ENCODE peak calls at places on chromosome 2, in nine cellular contexts. W is sigmoid colon, Q is neural crest cell, J is nephron progenitor cell, D is germinal center, B is HTR-8/SVneo, V is ACHN, T is lower leg skin, P is NCI-H1092. U is an unnamed sample.

GRCh38 chr2:127064642-127065250 is 42.2 kb downstream of the BIN1 start:
- DNase-seq in W (peak; percentile 97), Q (peak; percentile 22), J (peak; percentile 51), D (no peak), B (peak; percentile 99), V (peak; percentile 97), T (peak; percentile 98), P (no peak), U (peak; percentile 98)

GRCh38 chr2:225779829-225780228 is 380.3 kb downstream of the NYAP2 start:
- DNase-seq in W (no peak), Q (no peak), J (no peak), D (no peak), B (no peak), V (no peak), T (no peak), P (no peak), U (peak; percentile 3)

GRCh38 chr2:240232264-240232915 is 91.9 kb upstream of the OTOS start:
- DNase-seq in W (no peak), Q (no peak), J (no peak), D (no peak), B (no peak), V (no peak), T (no peak), P (no peak), U (no peak)

GRCh38 chr2:117832905-117833613 is 18.6 kb downstream of the DDX18 start:
- DNase-seq in W (no peak), Q (no peak), J (peak; percentile 50), D (no peak), B (peak; percentile 12), V (peak; percentile 65), T (no peak), P (no peak), U (peak; percentile 56)

GRCh38 chr2:238053195-238053776 is 7.5 kb upstream of the SCLY start:
- DNase-seq in W (no peak), Q (no peak), J (no peak), D (no peak), B (no peak), V (no peak), T (no peak), P (no peak), U (peak; percentile 37)

GRCh38 chr2:206635016-206635415 is 7.3 kb upstream of the FAM237A start:
- DNase-seq in W (no peak), Q (no peak), J (no peak), D (no peak), B (no peak), V (no peak), T (no peak), P (no peak), U (peak; percentile 7)

GRCh38 chr2:17058772-17059402 is 393.3 kb upstream of the CYRIA start:
- DNase-seq in W (no peak), Q (no peak), J (no peak), D (no peak), B (no peak), V (no peak), T (no peak), P (no peak), U (peak; percentile 3)

GRCh38 chr2:178761759-178762371 is 45.4 kb downstream of the TTN start:
- DNase-seq in W (no peak), Q (peak; percentile 7), J (peak; percentile 37), D (peak; percentile 23), B (peak; percentile 23), V (peak; percentile 55), T (no peak), P (peak; percentile 24), U (peak; percentile 64)

GRCh38 chr2:98269274-98269673 is 77.0 kb upstream of the CNGA3 start:
- DNase-seq in W (no peak), Q (peak; percentile 55), J (no peak), D (peak; percentile 58), B (peak; percentile 44), V (peak; percentile 62), T (no peak), P (peak; percentile 1), U (peak; percentile 60)

GRCh38 chr2:13714466-13714865 is 918.1 kb upstream of the LRATD1 start:
- DNase-seq in W (no peak), Q (no peak), J (no peak), D (no peak), B (no peak), V (no peak), T (no peak), P (no peak), U (no peak)

GRCh38 chr2:187403568-187404260 is 44.3 kb downstream of the CALCRL start:
- DNase-seq in W (no peak), Q (no peak), J (no peak), D (no peak), B (no peak), V (peak; percentile 90), T (no peak), P (no peak), U (no peak)

GRCh38 chr2:197706839-197707207 is 1.7 kb downstream of the MARS2 start:
- DNase-seq in W (no peak), Q (no peak), J (peak; percentile 15), D (no peak), B (no peak), V (no peak), T (no peak), P (no peak), U (peak; percentile 16)

GRCh38 chr2:168189835-168190426 is 57.5 kb downstream of the STK39 start:
- DNase-seq in W (no peak), Q (no peak), J (no peak), D (no peak), B (peak; percentile 32), V (peak; percentile 44), T (no peak), P (no peak), U (peak; percentile 41)

GRCh38 chr2:237482485-237482884 is 4.6 kb upstream of the MLPH start:
- DNase-seq in W (peak; percentile 93), Q (no peak), J (no peak), D (no peak), B (no peak), V (no peak), T (peak; percentile 97), P (peak; percentile 86), U (no peak)

GRCh38 chr2:75703617-75704016 is 7.1 kb downstream of the GCFC2 start:
- DNase-seq in W (no peak), Q (no peak), J (no peak), D (no peak), B (no peak), V (no peak), T (no peak), P (no peak), U (no peak)

GRCh38 chr2:3126686-3127278 is 250.8 kb downstream of the EIPR1 start:
- DNase-seq in W (no peak), Q (no peak), J (no peak), D (no peak), B (no peak), V (no peak), T (peak; percentile 66), P (no peak), U (no peak)

GRCh38 chr2:104472076-104472475 is 381.8 kb upstream of the POU3F3 start:
- DNase-seq in W (no peak), Q (no peak), J (no peak), D (no peak), B (no peak), V (no peak), T (no peak), P (no peak), U (no peak)

GRCh38 chr2:232588680-232589585 is 38.4 kb downstream of the EIF4E2 start:
- DNase-seq in W (peak; percentile 80), Q (no peak), J (no peak), D (no peak), B (no peak), V (peak; percentile 76), T (no peak), P (no peak), U (peak; percentile 86)

GRCh38 chr2:28451793-28452533 is 43.9 kb upstream of the PLB1 start:
- DNase-seq in W (peak; percentile 60), Q (no peak), J (no peak), D (no peak), B (no peak), V (no peak), T (peak; percentile 79), P (no peak), U (no peak)

GRCh38 chr2:234081970-234082822 is 31.7 kb downstream of the SPP2 start:
- DNase-seq in W (no peak), Q (no peak), J (no peak), D (no peak), B (no peak), V (no peak), T (no peak), P (peak; percentile 37), U (no peak)

GRCh38 chr2:115122701-115123100 is 680.3 kb downstream of the DPP10 start:
- DNase-seq in W (no peak), Q (no peak), J (no peak), D (no peak), B (no peak), V (no peak), T (no peak), P (no peak), U (no peak)

GRCh38 chr2:69081001-69081400 is 68.0 kb downstream of the ANTXR1 start:
- DNase-seq in W (no peak), Q (no peak), J (no peak), D (no peak), B (no peak), V (no peak), T (no peak), P (no peak), U (no peak)

U was measured in adipocyte.